ENCODE peak calls at places on chromosomes 5 and 9, in six cellular contexts. One of them, this sample, is unnamed.

GRCh38 chr9:13269589-13270452 is 9.7 kb downstream of the MPDZ start:
- DNase-seq in ELR: no peak
- DNase-seq in GM23338: no peak
- DNase-seq in T-helper 9 cell: no peak
- DNase-seq in Calu3: no peak
- DNase-seq in naive thymus-derived CD8-positive, alpha-beta T cell: no peak
- DNase-seq in this sample: no peak

GRCh38 chr9:134644715-134645606 is 3.4 kb downstream of the COL5A1 start:
- DNase-seq in ELR: peak
- DNase-seq in T-helper 9 cell: no peak
- DNase-seq in GM23338: no peak
- DNase-seq in Calu3: no peak
- DNase-seq in naive thymus-derived CD8-positive, alpha-beta T cell: no peak
- DNase-seq in this sample: peak

GRCh38 chr9:14768561-14769234 is 46.2 kb upstream of the CER1 start:
- DNase-seq in Calu3: peak
- DNase-seq in ELR: peak
- DNase-seq in naive thymus-derived CD8-positive, alpha-beta T cell: no peak
- DNase-seq in T-helper 9 cell: no peak
- DNase-seq in GM23338: peak
- DNase-seq in this sample: peak

GRCh38 chr5:157366741-157367684 is 93.0 kb upstream of the NIPAL4 start:
- DNase-seq in GM23338: peak
- DNase-seq in ELR: peak
- DNase-seq in naive thymus-derived CD8-positive, alpha-beta T cell: no peak
- DNase-seq in T-helper 9 cell: no peak
- DNase-seq in Calu3: no peak
- DNase-seq in this sample: peak

GRCh38 chr9:35993976-35994720 is 36.2 kb upstream of the OR2S2 start:
- DNase-seq in Calu3: no peak
- DNase-seq in T-helper 9 cell: no peak
- DNase-seq in naive thymus-derived CD8-positive, alpha-beta T cell: no peak
- DNase-seq in GM23338: no peak
- DNase-seq in ELR: no peak
- DNase-seq in this sample: no peak

GRCh38 chr9:134200730-134201129 is 36.4 kb upstream of the RNU6ATAC start:
- DNase-seq in naive thymus-derived CD8-positive, alpha-beta T cell: no peak
- DNase-seq in GM23338: no peak
- DNase-seq in ELR: no peak
- DNase-seq in Calu3: no peak
- DNase-seq in T-helper 9 cell: no peak
- DNase-seq in this sample: no peak

GRCh38 chr9:5442400-5443011 is 4.8 kb upstream of the PLGRKT start:
- DNase-seq in GM23338: peak
- DNase-seq in ELR: peak
- DNase-seq in Calu3: peak
- DNase-seq in T-helper 9 cell: no peak
- DNase-seq in naive thymus-derived CD8-positive, alpha-beta T cell: no peak
- DNase-seq in this sample: peak

GRCh38 chr9:503331-503730 is 288.7 kb downstream of the DOCK8 start:
- DNase-seq in Calu3: no peak
- DNase-seq in T-helper 9 cell: no peak
- DNase-seq in ELR: no peak
- DNase-seq in naive thymus-derived CD8-positive, alpha-beta T cell: no peak
- DNase-seq in GM23338: peak
- DNase-seq in this sample: no peak

GRCh38 chr5:19424506-19424905 is 563.5 kb downstream of the CDH18 start:
- DNase-seq in Calu3: no peak
- DNase-seq in naive thymus-derived CD8-positive, alpha-beta T cell: no peak
- DNase-seq in GM23338: no peak
- DNase-seq in ELR: no peak
- DNase-seq in T-helper 9 cell: no peak
- DNase-seq in this sample: no peak

GRCh38 chr9:99753436-99753835 is 68.2 kb upstream of the NR4A3 start:
- DNase-seq in Calu3: no peak
- DNase-seq in GM23338: no peak
- DNase-seq in T-helper 9 cell: no peak
- DNase-seq in naive thymus-derived CD8-positive, alpha-beta T cell: no peak
- DNase-seq in ELR: peak
- DNase-seq in this sample: no peak

GRCh38 chr5:68285857-68286611 is 70.5 kb downstream of the PIK3R1 start:
- DNase-seq in T-helper 9 cell: no peak
- DNase-seq in Calu3: no peak
- DNase-seq in ELR: peak
- DNase-seq in GM23338: peak
- DNase-seq in naive thymus-derived CD8-positive, alpha-beta T cell: no peak
- DNase-seq in this sample: peak

GRCh38 chr9:80691229-80691628 is 998.1 kb downstream of the TLE1 start:
- DNase-seq in Calu3: no peak
- DNase-seq in ELR: no peak
- DNase-seq in T-helper 9 cell: no peak
- DNase-seq in naive thymus-derived CD8-positive, alpha-beta T cell: no peak
- DNase-seq in GM23338: no peak
- DNase-seq in this sample: peak

GRCh38 chr9:136728548-136729123 is 14.1 kb downstream of the LCN10 start:
- DNase-seq in T-helper 9 cell: no peak
- DNase-seq in Calu3: no peak
- DNase-seq in GM23338: peak
- DNase-seq in naive thymus-derived CD8-positive, alpha-beta T cell: no peak
- DNase-seq in ELR: peak
- DNase-seq in this sample: peak

GRCh38 chr5:169249001-169249400 is 51.9 kb downstream of the SLIT3 start:
- DNase-seq in T-helper 9 cell: no peak
- DNase-seq in naive thymus-derived CD8-positive, alpha-beta T cell: no peak
- DNase-seq in ELR: no peak
- DNase-seq in Calu3: no peak
- DNase-seq in GM23338: no peak
- DNase-seq in this sample: no peak

GRCh38 chr9:13873212-13873611 is 440.7 kb downstream of the NFIB start:
- DNase-seq in Calu3: no peak
- DNase-seq in T-helper 9 cell: no peak
- DNase-seq in GM23338: no peak
- DNase-seq in naive thymus-derived CD8-positive, alpha-beta T cell: no peak
- DNase-seq in ELR: no peak
- DNase-seq in this sample: no peak

This sample was measured in iPS-NIHi11.